ENCODE peak calls at places on chromosomes 1 and 21, in ten cellular contexts. One of them, this sample, is unnamed.

GRCh38 chr1:229803601-229804217 is 177.7 kb downstream of the URB2 start:
- DNase-seq in PC-9: peak
- DNase-seq in IMR-90: no peak
- DNase-seq in upper lobe of right lung: no peak
- DNase-seq in left cardiac atrium: no peak
- DNase-seq in midbrain: no peak
- DNase-seq in activated naive CD4-positive, alpha-beta T cell treated with anti-CD3 and anti-CD28 coated beads, Interleukin-2, amount 10 ng/mL, durations not matched to agents 7 days and 5 days: no peak
- DNase-seq in GM20000: no peak
- DNase-seq in HEK293T: no peak
- DNase-seq in pons: no peak
- DNase-seq in this sample: no peak

GRCh38 chr1:207815913-207816312 is 64.1 kb downstream of the CD46 start:
- DNase-seq in midbrain: no peak
- DNase-seq in pons: no peak
- DNase-seq in left cardiac atrium: no peak
- DNase-seq in PC-9: no peak
- DNase-seq in HEK293T: no peak
- DNase-seq in upper lobe of right lung: no peak
- DNase-seq in IMR-90: peak
- DNase-seq in activated naive CD4-positive, alpha-beta T cell treated with anti-CD3 and anti-CD28 coated beads, Interleukin-2, amount 10 ng/mL, durations not matched to agents 7 days and 5 days: no peak
- DNase-seq in GM20000: no peak
- DNase-seq in this sample: no peak

GRCh38 chr1:110645962-110646735 is 28.6 kb downstream of the KCNA3 start:
- DNase-seq in upper lobe of right lung: no peak
- DNase-seq in HEK293T: no peak
- DNase-seq in GM20000: no peak
- DNase-seq in IMR-90: peak
- DNase-seq in PC-9: no peak
- DNase-seq in pons: no peak
- DNase-seq in activated naive CD4-positive, alpha-beta T cell treated with anti-CD3 and anti-CD28 coated beads, Interleukin-2, amount 10 ng/mL, durations not matched to agents 7 days and 5 days: no peak
- DNase-seq in left cardiac atrium: no peak
- DNase-seq in midbrain: no peak
- DNase-seq in this sample: no peak

GRCh38 chr1:64981602-64981981 is 15.2 kb upstream of the JAK1 start:
- DNase-seq in upper lobe of right lung: no peak
- DNase-seq in PC-9: no peak
- DNase-seq in left cardiac atrium: no peak
- DNase-seq in GM20000: no peak
- DNase-seq in activated naive CD4-positive, alpha-beta T cell treated with anti-CD3 and anti-CD28 coated beads, Interleukin-2, amount 10 ng/mL, durations not matched to agents 7 days and 5 days: no peak
- DNase-seq in IMR-90: no peak
- DNase-seq in pons: no peak
- DNase-seq in HEK293T: no peak
- DNase-seq in midbrain: no peak
- DNase-seq in this sample: no peak

GRCh38 chr1:209926045-209926444 is 12.0 kb upstream of the SYT14 start:
- DNase-seq in activated naive CD4-positive, alpha-beta T cell treated with anti-CD3 and anti-CD28 coated beads, Interleukin-2, amount 10 ng/mL, durations not matched to agents 7 days and 5 days: no peak
- DNase-seq in GM20000: no peak
- DNase-seq in PC-9: no peak
- DNase-seq in HEK293T: no peak
- DNase-seq in left cardiac atrium: no peak
- DNase-seq in midbrain: no peak
- DNase-seq in pons: no peak
- DNase-seq in IMR-90: peak
- DNase-seq in upper lobe of right lung: no peak
- DNase-seq in this sample: no peak

GRCh38 chr1:231778009-231778719 is 151.6 kb downstream of the DISC1 start:
- DNase-seq in GM20000: no peak
- DNase-seq in midbrain: peak
- DNase-seq in activated naive CD4-positive, alpha-beta T cell treated with anti-CD3 and anti-CD28 coated beads, Interleukin-2, amount 10 ng/mL, durations not matched to agents 7 days and 5 days: no peak
- DNase-seq in PC-9: peak
- DNase-seq in upper lobe of right lung: no peak
- DNase-seq in IMR-90: peak
- DNase-seq in pons: peak
- DNase-seq in left cardiac atrium: peak
- DNase-seq in HEK293T: no peak
- DNase-seq in this sample: no peak

GRCh38 chr1:18038051-18038450 is 69.5 kb upstream of the IGSF21 start:
- DNase-seq in GM20000: no peak
- DNase-seq in upper lobe of right lung: no peak
- DNase-seq in HEK293T: no peak
- DNase-seq in PC-9: no peak
- DNase-seq in activated naive CD4-positive, alpha-beta T cell treated with anti-CD3 and anti-CD28 coated beads, Interleukin-2, amount 10 ng/mL, durations not matched to agents 7 days and 5 days: no peak
- DNase-seq in pons: no peak
- DNase-seq in left cardiac atrium: no peak
- DNase-seq in IMR-90: no peak
- DNase-seq in midbrain: no peak
- DNase-seq in this sample: no peak

GRCh38 chr21:42039470-42039901 is 29.3 kb upstream of the ZBTB21 start:
- DNase-seq in midbrain: no peak
- DNase-seq in upper lobe of right lung: no peak
- DNase-seq in IMR-90: peak
- DNase-seq in activated naive CD4-positive, alpha-beta T cell treated with anti-CD3 and anti-CD28 coated beads, Interleukin-2, amount 10 ng/mL, durations not matched to agents 7 days and 5 days: no peak
- DNase-seq in left cardiac atrium: no peak
- DNase-seq in HEK293T: no peak
- DNase-seq in GM20000: no peak
- DNase-seq in PC-9: no peak
- DNase-seq in pons: no peak
- DNase-seq in this sample: peak

GRCh38 chr1:25586181-25586588 is 30.4 kb upstream of the MAN1C1 start:
- DNase-seq in midbrain: no peak
- DNase-seq in HEK293T: no peak
- DNase-seq in GM20000: no peak
- DNase-seq in pons: no peak
- DNase-seq in IMR-90: no peak
- DNase-seq in PC-9: no peak
- DNase-seq in left cardiac atrium: no peak
- DNase-seq in activated naive CD4-positive, alpha-beta T cell treated with anti-CD3 and anti-CD28 coated beads, Interleukin-2, amount 10 ng/mL, durations not matched to agents 7 days and 5 days: no peak
- DNase-seq in upper lobe of right lung: no peak
- DNase-seq in this sample: no peak

GRCh38 chr1:25232866-25233784 is 823 bp upstream of the SYF2 start:
- DNase-seq in HEK293T: peak
- DNase-seq in GM20000: peak
- DNase-seq in upper lobe of right lung: peak
- DNase-seq in IMR-90: peak
- DNase-seq in midbrain: peak
- DNase-seq in left cardiac atrium: peak
- DNase-seq in PC-9: peak
- DNase-seq in activated naive CD4-positive, alpha-beta T cell treated with anti-CD3 and anti-CD28 coated beads, Interleukin-2, amount 10 ng/mL, durations not matched to agents 7 days and 5 days: peak
- DNase-seq in pons: peak
- DNase-seq in this sample: peak

GRCh38 chr1:74652711-74653131 is 20.9 kb downstream of the ERICH3 start:
- DNase-seq in PC-9: peak
- DNase-seq in activated naive CD4-positive, alpha-beta T cell treated with anti-CD3 and anti-CD28 coated beads, Interleukin-2, amount 10 ng/mL, durations not matched to agents 7 days and 5 days: no peak
- DNase-seq in midbrain: no peak
- DNase-seq in pons: no peak
- DNase-seq in HEK293T: no peak
- DNase-seq in GM20000: peak
- DNase-seq in upper lobe of right lung: no peak
- DNase-seq in left cardiac atrium: no peak
- DNase-seq in IMR-90: peak
- DNase-seq in this sample: peak